ENCODE peak calls at places on chromosomes 2 and 18, in four cellular contexts. Q is K562, I is HepG2, T is HCT116. Y is an unnamed sample.

GRCh38 chr2:57376985-57377384 is 669.6 kb upstream of the VRK2 start:
- DNase-seq in Q (no peak), I (no peak), T (no peak), Y (no peak)

GRCh38 chr2:121694398-121695178 is 42.1 kb downstream of the NIFK start:
- DNase-seq in Q (no peak), I (no peak), T (no peak), Y (no peak)

GRCh38 chr2:217853301-217853881 is 149.4 kb downstream of the TNS1 start:
- DNase-seq in Q (no peak), I (no peak), T (no peak), Y (no peak)

GRCh38 chr2:133500967-133501366 is 67.3 kb downstream of the NCKAP5 start:
- DNase-seq in Q (no peak), I (no peak), T (no peak), Y (no peak)

GRCh38 chr2:42132066-42132965 is 36.8 kb upstream of the EML4 start:
- DNase-seq in Q (no peak), I (no peak), T (no peak), Y (peak)

GRCh38 chr2:135043345-135043744 is 3.9 kb downstream of the MAP3K19 start:
- DNase-seq in Q (peak), I (no peak), T (no peak), Y (no peak)

GRCh38 chr2:190443778-190444481 is 35.8 kb downstream of the MFSD6 start:
- DNase-seq in Q (no peak), I (no peak), T (no peak), Y (no peak)

GRCh38 chr18:62914868-62915267 is 199.5 kb downstream of the PHLPP1 start:
- DNase-seq in Q (no peak), I (no peak), T (no peak), Y (no peak)

GRCh38 chr2:172985139-172985874 is 90.3 kb upstream of the MAP3K20 start:
- DNase-seq in Q (no peak), I (no peak), T (peak), Y (no peak)

GRCh38 chr2:223203971-223204370 is 152.0 kb downstream of the KCNE4 start:
- DNase-seq in Q (no peak), I (no peak), T (no peak), Y (no peak)

GRCh38 chr2:46200861-46201605 is 96.2 kb upstream of the EPAS1 start:
- DNase-seq in Q (no peak), I (no peak), T (no peak), Y (no peak)

GRCh38 chr2:229780856-229781773 is 66.8 kb upstream of the DNER start:
- DNase-seq in Q (peak), I (peak), T (peak), Y (peak)

GRCh38 chr18:77043541-77044280 is 88.9 kb downstream of the MBP start:
- DNase-seq in Q (no peak), I (no peak), T (no peak), Y (no peak)

GRCh38 chr2:234994340-234995321 is 42.8 kb downstream of the SH3BP4 start:
- DNase-seq in Q (no peak), I (peak), T (no peak), Y (no peak)

GRCh38 chr2:239519081-239519920 is 118.5 kb upstream of the HDAC4 start:
- DNase-seq in Q (no peak), I (no peak), T (no peak), Y (no peak)

GRCh38 chr2:23477392-23477791 is 92.4 kb downstream of the KLHL29 start:
- DNase-seq in Q (no peak), I (no peak), T (no peak), Y (no peak)

GRCh38 chr2:138395565-138396306 is 105.8 kb upstream of the SPOPL start:
- DNase-seq in Q (no peak), I (no peak), T (no peak), Y (no peak)

GRCh38 chr2:69755862-69756467 is 14.0 kb downstream of the ANXA4 start:
- DNase-seq in Q (no peak), I (peak), T (peak), Y (peak)

GRCh38 chr2:120594856-120595685 is 140.6 kb upstream of the GLI2 start:
- DNase-seq in Q (peak), I (no peak), T (peak), Y (no peak)

GRCh38 chr2:86231680-86232372 is 32.6 kb downstream of the MRPL35 start:
- DNase-seq in Q (no peak), I (no peak), T (no peak), Y (no peak)

GRCh38 chr2:86232373-86232784 is 33.1 kb downstream of the MRPL35 start:
- DNase-seq in Q (no peak), I (no peak), T (no peak), Y (no peak)

GRCh38 chr2:86229221-86229620 is 30.0 kb downstream of the MRPL35 start:
- DNase-seq in Q (no peak), I (no peak), T (no peak), Y (no peak)

GRCh38 chr2:86233464-86233863 is 34.2 kb downstream of the MRPL35 start:
- DNase-seq in Q (no peak), I (no peak), T (no peak), Y (no peak)

GRCh38 chr2:86230961-86231360 is 31.7 kb downstream of the MRPL35 start:
- DNase-seq in Q (no peak), I (no peak), T (no peak), Y (no peak)
- TF ChIP-seq TCF7L2 in Q (no peak), I (no peak), T (no peak), Y (no peak)

GRCh38 chr2:236536727-236537398 is 32.8 kb upstream of the ACKR3 start:
- DNase-seq in Q (no peak), I (no peak), T (no peak), Y (no peak)
- H3K27ac ChIP-seq in Q (no peak), I (no peak), T (no peak), Y (no peak)

GRCh38 chr18:58413667-58414628 is 214.9 kb downstream of the ALPK2 start:
- DNase-seq in Q (no peak), I (peak), T (no peak), Y (no peak)
- TF ChIP-seq REST in Q (no peak), I (peak), T (no peak), Y (no peak)

GRCh38 chr2:109289823-109290222 is 160.8 kb downstream of the SH3RF3 start:
- DNase-seq in Q (no peak), I (no peak), T (no peak), Y (no peak)
- TF ChIP-seq TCF7L2 in Q (no peak), I (no peak), T (no peak), Y (no peak)

GRCh38 chr18:52236134-52236533 is 103.9 kb upstream of the DCC start:
- DNase-seq in Q (no peak), I (no peak), T (no peak), Y (no peak)
- H3K27ac ChIP-seq in Q (no peak), I (no peak), T (no peak), Y (no peak)

GRCh38 chr2:214839464-214839863 is 30.0 kb upstream of the BARD1 start:
- DNase-seq in Q (no peak), I (no peak), T (no peak), Y (no peak)

DNA sequence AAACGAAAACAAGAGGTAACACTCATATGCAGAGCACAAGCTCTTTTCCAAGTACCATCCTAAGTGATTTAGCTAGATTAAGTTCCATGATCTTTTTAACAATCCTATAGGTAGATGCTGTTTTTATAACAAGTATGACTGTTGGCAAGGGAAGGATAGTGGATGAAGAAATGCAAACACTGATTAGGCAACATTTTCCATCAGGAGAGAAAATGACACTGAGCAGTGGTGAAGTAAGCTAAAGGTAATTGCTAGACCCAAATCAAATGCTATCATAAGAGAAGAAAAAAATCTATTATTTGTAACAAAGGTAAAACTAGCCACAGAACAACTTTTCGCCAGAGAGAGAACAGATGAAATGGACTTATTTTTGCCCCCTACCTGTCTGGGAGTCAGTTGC is 34.3 kb upstream of the BARD1 start:
- DNase-seq in Q (no peak), I (no peak), T (no peak), Y (no peak)
- TF ChIP-seq REST in Q (no peak), I (no peak), T (no peak), Y (no peak)

DNA sequence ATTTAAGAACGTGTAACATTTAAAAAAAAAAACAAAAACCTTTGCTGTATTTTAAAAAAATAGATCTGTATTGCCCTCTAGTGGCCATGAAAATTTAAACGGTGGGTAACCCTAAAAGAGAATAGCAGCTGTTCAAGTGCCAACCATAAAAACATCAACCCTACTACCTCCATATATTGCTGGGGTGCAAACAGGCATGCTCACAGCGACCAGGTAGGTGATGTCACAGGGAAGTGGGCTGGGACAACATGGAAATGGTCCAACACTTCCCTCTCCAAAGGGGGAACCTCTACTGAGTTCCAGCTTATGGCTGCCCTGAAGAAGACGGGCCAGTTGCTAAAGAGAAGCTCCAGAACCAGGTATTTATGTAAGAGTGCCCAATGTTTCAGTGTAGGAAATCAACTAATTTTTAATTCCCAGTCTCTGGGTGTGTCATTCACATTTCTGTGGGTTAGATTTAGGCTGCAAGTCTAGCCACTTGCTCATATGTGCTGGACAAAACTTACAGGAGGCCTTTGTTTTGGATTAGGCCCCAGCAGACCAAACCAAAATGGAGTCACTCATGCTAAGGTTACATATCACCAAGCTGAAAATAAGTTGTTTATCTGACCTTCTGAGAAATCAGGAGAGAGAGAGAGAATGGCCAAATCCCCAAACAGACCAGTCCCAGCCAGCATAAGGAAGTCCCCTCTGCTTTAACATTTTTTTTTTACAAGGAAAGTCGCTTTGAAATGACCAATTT is 54.5 kb downstream of the SKA1 start:
- DNase-seq in Q (peak), I (peak), T (peak), Y (no peak)
- TF ChIP-seq TCF7L2 in Q (no peak), I (no peak), T (no peak), Y (no peak)